ENCODE peak calls at places on chromosomes 11 and 22, in five cellular contexts. Q is HepG2, T is SK-N-SH, M is K562, B is GM12878. E is an unnamed sample.

GRCh38 chr22:48784701-48785503 is 1042.8 kb downstream of the BRD1 start:
- DNase-seq in B (no peak), T (no peak), M (no peak), Q (no peak), E (no peak)

GRCh38 chr22:24758164-24758799 is 16.2 kb downstream of the PIWIL3 start:
- DNase-seq in B (no peak), T (peak; percentile 57), Q (peak; percentile 34), M (peak; percentile 76), E (peak; percentile 54)

GRCh38 chr11:79244175-79244804 is 196.5 kb downstream of the TENM4 start:
- DNase-seq in T (no peak), B (no peak), M (no peak), Q (no peak), E (no peak)

GRCh38 chr22:38829485-38829884 is 14.3 kb downstream of the NPTXR start:
- DNase-seq in Q (no peak), T (no peak), M (no peak), B (no peak), E (no peak)

GRCh38 chr11:109747839-109748238 is 325.8 kb downstream of the C11orf87 start:
- DNase-seq in T (no peak), Q (no peak), M (peak; percentile 33), B (no peak), E (no peak)

GRCh38 chr11:16809901-16810668 is 71.6 kb downstream of the C11orf58 start:
- DNase-seq in B (no peak), M (no peak), T (no peak), Q (no peak), E (no peak)

GRCh38 chr11:78940500-78941225 is 366.0 kb upstream of the NARS2 start:
- DNase-seq in B (no peak), Q (peak; percentile 10), T (no peak), M (no peak), E (no peak)

GRCh38 chr22:40031766-40032470 is 37.2 kb downstream of the FAM83F start:
- DNase-seq in M (no peak), T (no peak), Q (no peak), B (no peak), E (no peak)

GRCh38 chr11:1548221-1549070 is 23.6 kb downstream of the DUSP8 start:
- DNase-seq in T (peak; percentile 76), M (peak; percentile 23), B (no peak), Q (no peak), E (peak; percentile 33)

GRCh38 chr11:114988644-114989043 is 310.3 kb downstream of the NXPE2 start:
- DNase-seq in T (no peak), Q (no peak), M (no peak), B (no peak), E (no peak)

GRCh38 chr11:31987118-31988005 is 103.5 kb upstream of the RCN1 start:
- DNase-seq in T (peak; percentile 44), Q (no peak), M (no peak), B (no peak), E (no peak)

GRCh38 chr11:104256525-104256924 is 92.6 kb upstream of the PDGFD start:
- DNase-seq in B (no peak), Q (no peak), T (no peak), M (no peak), E (no peak)

GRCh38 chr11:10488581-10489443 is 33.7 kb downstream of the AMPD3 start:
- DNase-seq in T (no peak), M (no peak), B (peak; percentile 63), Q (no peak), E (no peak)

GRCh38 chr22:43985532-43985931 is 30.3 kb downstream of the SAMM50 start:
- DNase-seq in Q (no peak), T (no peak), M (peak; percentile 91), B (no peak), E (no peak)
- TF ChIP-seq FOXM1 in Q (no peak), T (no peak), M (no peak), B (no peak), E (no peak)

GRCh38 chr11:117220999-117221774 is 10.7 kb downstream of the PCSK7 start:
- DNase-seq in Q (no peak), T (no peak), B (no peak), M (no peak), E (no peak)
- TF ChIP-seq FOXM1 in Q (no peak), T (no peak), B (no peak), M (no peak), E (no peak)

DNA sequence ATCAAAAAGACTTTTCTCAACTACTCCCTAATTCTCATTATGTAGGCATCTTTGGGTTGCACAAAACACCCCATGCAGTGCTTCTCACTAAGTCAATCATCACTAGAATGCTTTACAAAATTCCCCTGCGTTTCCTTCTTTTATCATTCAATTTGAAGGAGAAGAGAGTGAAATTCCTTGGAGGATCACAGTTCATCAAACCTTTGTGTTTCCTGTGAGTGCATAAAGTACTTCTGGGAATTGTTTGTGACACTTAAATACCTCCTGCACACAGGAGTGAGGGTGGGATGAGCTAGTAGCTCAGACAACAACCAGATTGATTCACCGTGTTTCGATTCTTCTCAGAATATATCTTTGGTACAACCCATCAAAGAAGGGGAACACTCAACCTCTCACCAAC is 3.7 kb upstream of the OR5AR1 start:
- DNase-seq in Q (no peak), B (no peak), T (no peak), M (no peak), E (no peak)
- TF ChIP-seq FOXM1 in Q (no peak), B (no peak), T (no peak), M (no peak), E (no peak)

GRCh38 chr11:57785072-57785471 is 23.5 kb downstream of the CTNND1 start:
- DNase-seq in Q (no peak), T (no peak), M (no peak), B (no peak), E (no peak)

GRCh38 chr11:57778318-57779037 is 16.9 kb downstream of the CTNND1 start:
- DNase-seq in M (peak; percentile 73), T (peak; percentile 83), Q (peak; percentile 99), B (no peak), E (peak; percentile 72)

GRCh38 chr11:57777969-57778317 is 16.3 kb downstream of the CTNND1 start:
- DNase-seq in Q (peak; percentile 94), B (no peak), T (no peak), M (no peak), E (no peak)

GRCh38 chr11:57779275-57779674 is 17.7 kb downstream of the CTNND1 start:
- DNase-seq in T (no peak), Q (peak; percentile 86), M (no peak), B (no peak), E (no peak)

GRCh38 chr11:57781529-57781943 is 19.9 kb downstream of the CTNND1 start:
- DNase-seq in M (peak; percentile 60), Q (no peak), T (no peak), B (no peak), E (no peak)
- TF ChIP-seq FOXM1 in M (no peak), Q (no peak), T (no peak), B (no peak), E (no peak)

GRCh38 chr11:88410636-88411035 is 73.1 kb upstream of the CTSC start:
- DNase-seq in M (no peak), Q (no peak), B (no peak), T (no peak), E (no peak)
- TF ChIP-seq FOXM1 in M (no peak), Q (no peak), B (no peak), T (no peak), E (no peak)

GRCh38 chr11:123481647-123482046 is 51.6 kb downstream of the GRAMD1B start:
- DNase-seq in T (no peak), Q (no peak), B (no peak), M (no peak), E (no peak)

GRCh38 chr11:123483465-123483864 is 53.4 kb downstream of the GRAMD1B start:
- DNase-seq in T (no peak), B (no peak), M (peak; percentile 2), Q (no peak), E (no peak)

GRCh38 chr11:123483058-123483457 is 53.0 kb downstream of the GRAMD1B start:
- DNase-seq in B (no peak), Q (no peak), M (no peak), T (no peak), E (no peak)

GRCh38 chr11:123482225-123482624 is 52.2 kb downstream of the GRAMD1B start:
- DNase-seq in T (no peak), M (no peak), B (no peak), Q (no peak), E (no peak)

DNA sequence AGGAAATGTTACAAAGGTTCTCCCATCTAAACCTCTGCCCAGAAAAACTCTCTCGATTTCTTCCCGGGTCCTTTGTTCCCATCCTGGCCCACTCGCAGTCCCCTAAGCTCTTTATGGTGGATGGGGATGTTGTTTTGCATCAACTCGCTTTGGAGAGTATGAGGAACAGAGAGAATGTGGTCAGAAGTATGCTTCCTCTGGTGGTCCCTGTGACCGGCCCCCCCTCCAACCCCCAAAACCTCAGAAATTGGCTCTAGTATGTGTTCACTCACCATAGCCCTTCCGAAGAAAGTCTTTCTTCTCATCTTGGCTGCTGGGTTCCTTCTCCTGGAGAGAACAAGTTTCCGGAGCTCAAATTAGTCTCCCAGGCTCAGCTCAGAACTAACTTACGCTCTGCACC is 54.4 kb downstream of the GRAMD1B start:
- DNase-seq in M (no peak), Q (no peak), B (no peak), T (no peak), E (no peak)
- TF ChIP-seq FOXM1 in M (no peak), Q (no peak), B (peak; percentile 88), T (no peak), E (no peak)

E was measured in HEK293T.